ENCODE peak calls at places on chromosomes 12 and 14, in ten cellular contexts. One of them, this sample, is unnamed.

GRCh38 chr12:6452245-6452731 is 446 bp downstream of the TAPBPL start:
- DNase-seq in fibroblast of pulmonary artery: no peak
- DNase-seq in lower lobe of right lung: no peak
- DNase-seq in GM12865: peak
- DNase-seq in neural crest cell: no peak
- DNase-seq in AG10803: no peak
- DNase-seq in epithelial cell of esophagus: no peak
- DNase-seq in AG09309: no peak
- DNase-seq in GM10248: no peak
- DNase-seq in astrocyte of the spinal cord: no peak
- DNase-seq in this sample: no peak

GRCh38 chr12:124862768-124863408 is 776 bp downstream of the SCARB1 start:
- DNase-seq in fibroblast of pulmonary artery: peak
- DNase-seq in lower lobe of right lung: no peak
- DNase-seq in GM12865: peak
- DNase-seq in neural crest cell: no peak
- DNase-seq in AG10803: peak
- DNase-seq in epithelial cell of esophagus: peak
- DNase-seq in AG09309: no peak
- DNase-seq in GM10248: peak
- DNase-seq in astrocyte of the spinal cord: no peak
- DNase-seq in this sample: peak

GRCh38 chr14:73283592-73284379 is 46.5 kb downstream of the PAPLN start:
- DNase-seq in fibroblast of pulmonary artery: peak
- DNase-seq in lower lobe of right lung: no peak
- DNase-seq in GM12865: no peak
- DNase-seq in neural crest cell: no peak
- DNase-seq in AG10803: peak
- DNase-seq in epithelial cell of esophagus: peak
- DNase-seq in AG09309: no peak
- DNase-seq in GM10248: no peak
- DNase-seq in astrocyte of the spinal cord: peak
- DNase-seq in this sample: peak

GRCh38 chr14:85562630-85563029 is 32.7 kb downstream of the FLRT2 start:
- DNase-seq in fibroblast of pulmonary artery: no peak
- DNase-seq in lower lobe of right lung: no peak
- DNase-seq in GM12865: no peak
- DNase-seq in neural crest cell: no peak
- DNase-seq in AG10803: no peak
- DNase-seq in epithelial cell of esophagus: no peak
- DNase-seq in AG09309: no peak
- DNase-seq in GM10248: no peak
- DNase-seq in astrocyte of the spinal cord: no peak
- DNase-seq in this sample: no peak

GRCh38 chr12:19014243-19014642 is 115.3 kb upstream of the PLEKHA5 start:
- DNase-seq in fibroblast of pulmonary artery: peak
- DNase-seq in lower lobe of right lung: no peak
- DNase-seq in GM12865: no peak
- DNase-seq in neural crest cell: no peak
- DNase-seq in AG10803: peak
- DNase-seq in epithelial cell of esophagus: no peak
- DNase-seq in AG09309: no peak
- DNase-seq in GM10248: no peak
- DNase-seq in astrocyte of the spinal cord: peak
- DNase-seq in this sample: no peak

GRCh38 chr14:75989134-75989533 is 3.6 kb downstream of the IFT43 start:
- DNase-seq in fibroblast of pulmonary artery: peak
- DNase-seq in lower lobe of right lung: no peak
- DNase-seq in GM12865: no peak
- DNase-seq in neural crest cell: no peak
- DNase-seq in AG10803: peak
- DNase-seq in epithelial cell of esophagus: no peak
- DNase-seq in AG09309: peak
- DNase-seq in GM10248: no peak
- DNase-seq in astrocyte of the spinal cord: peak
- DNase-seq in this sample: no peak

GRCh38 chr12:131915774-131916173 is 13.3 kb upstream of the PUS1 start:
- DNase-seq in fibroblast of pulmonary artery: no peak
- DNase-seq in lower lobe of right lung: no peak
- DNase-seq in GM12865: no peak
- DNase-seq in neural crest cell: no peak
- DNase-seq in AG10803: no peak
- DNase-seq in epithelial cell of esophagus: no peak
- DNase-seq in AG09309: no peak
- DNase-seq in GM10248: no peak
- DNase-seq in astrocyte of the spinal cord: no peak
- DNase-seq in this sample: no peak

GRCh38 chr12:120013659-120014380 is 24.8 kb downstream of the BICDL1 start:
- DNase-seq in fibroblast of pulmonary artery: no peak
- DNase-seq in lower lobe of right lung: no peak
- DNase-seq in GM12865: peak
- DNase-seq in neural crest cell: no peak
- DNase-seq in AG10803: no peak
- DNase-seq in epithelial cell of esophagus: peak
- DNase-seq in AG09309: no peak
- DNase-seq in GM10248: peak
- DNase-seq in astrocyte of the spinal cord: no peak
- DNase-seq in this sample: no peak

GRCh38 chr12:117363953-117364486 is 2.6 kb upstream of the NOS1 start:
- DNase-seq in fibroblast of pulmonary artery: no peak
- DNase-seq in lower lobe of right lung: no peak
- DNase-seq in GM12865: no peak
- DNase-seq in neural crest cell: no peak
- DNase-seq in AG10803: no peak
- DNase-seq in epithelial cell of esophagus: no peak
- DNase-seq in AG09309: no peak
- DNase-seq in GM10248: no peak
- DNase-seq in astrocyte of the spinal cord: no peak
- DNase-seq in this sample: no peak

GRCh38 chr12:108828774-108829173 is 28.6 kb downstream of the SSH1 start:
- DNase-seq in fibroblast of pulmonary artery: peak
- DNase-seq in lower lobe of right lung: peak
- DNase-seq in GM12865: no peak
- DNase-seq in neural crest cell: no peak
- DNase-seq in AG10803: peak
- DNase-seq in epithelial cell of esophagus: peak
- DNase-seq in AG09309: peak
- DNase-seq in GM10248: no peak
- DNase-seq in astrocyte of the spinal cord: peak
- DNase-seq in this sample: peak

GRCh38 chr12:102548543-102548942 is 68.2 kb upstream of the IGF1 start:
- DNase-seq in fibroblast of pulmonary artery: no peak
- DNase-seq in lower lobe of right lung: no peak
- DNase-seq in GM12865: no peak
- DNase-seq in neural crest cell: no peak
- DNase-seq in AG10803: peak
- DNase-seq in epithelial cell of esophagus: no peak
- DNase-seq in AG09309: no peak
- DNase-seq in GM10248: no peak
- DNase-seq in astrocyte of the spinal cord: no peak
- DNase-seq in this sample: no peak

GRCh38 chr14:61561144-61561543 is 134.2 kb upstream of the HIF1A start:
- DNase-seq in fibroblast of pulmonary artery: peak
- DNase-seq in lower lobe of right lung: no peak
- DNase-seq in GM12865: no peak
- DNase-seq in neural crest cell: no peak
- DNase-seq in AG10803: peak
- DNase-seq in epithelial cell of esophagus: peak
- DNase-seq in AG09309: no peak
- DNase-seq in GM10248: no peak
- DNase-seq in astrocyte of the spinal cord: no peak
- DNase-seq in this sample: peak

GRCh38 chr14:58488550-58488949 is 61.0 kb downstream of the KIAA0586 start:
- DNase-seq in fibroblast of pulmonary artery: peak
- DNase-seq in lower lobe of right lung: no peak
- DNase-seq in GM12865: peak
- DNase-seq in neural crest cell: no peak
- DNase-seq in AG10803: peak
- DNase-seq in epithelial cell of esophagus: peak
- DNase-seq in AG09309: no peak
- DNase-seq in GM10248: no peak
- DNase-seq in astrocyte of the spinal cord: peak
- DNase-seq in this sample: no peak

DNA sequence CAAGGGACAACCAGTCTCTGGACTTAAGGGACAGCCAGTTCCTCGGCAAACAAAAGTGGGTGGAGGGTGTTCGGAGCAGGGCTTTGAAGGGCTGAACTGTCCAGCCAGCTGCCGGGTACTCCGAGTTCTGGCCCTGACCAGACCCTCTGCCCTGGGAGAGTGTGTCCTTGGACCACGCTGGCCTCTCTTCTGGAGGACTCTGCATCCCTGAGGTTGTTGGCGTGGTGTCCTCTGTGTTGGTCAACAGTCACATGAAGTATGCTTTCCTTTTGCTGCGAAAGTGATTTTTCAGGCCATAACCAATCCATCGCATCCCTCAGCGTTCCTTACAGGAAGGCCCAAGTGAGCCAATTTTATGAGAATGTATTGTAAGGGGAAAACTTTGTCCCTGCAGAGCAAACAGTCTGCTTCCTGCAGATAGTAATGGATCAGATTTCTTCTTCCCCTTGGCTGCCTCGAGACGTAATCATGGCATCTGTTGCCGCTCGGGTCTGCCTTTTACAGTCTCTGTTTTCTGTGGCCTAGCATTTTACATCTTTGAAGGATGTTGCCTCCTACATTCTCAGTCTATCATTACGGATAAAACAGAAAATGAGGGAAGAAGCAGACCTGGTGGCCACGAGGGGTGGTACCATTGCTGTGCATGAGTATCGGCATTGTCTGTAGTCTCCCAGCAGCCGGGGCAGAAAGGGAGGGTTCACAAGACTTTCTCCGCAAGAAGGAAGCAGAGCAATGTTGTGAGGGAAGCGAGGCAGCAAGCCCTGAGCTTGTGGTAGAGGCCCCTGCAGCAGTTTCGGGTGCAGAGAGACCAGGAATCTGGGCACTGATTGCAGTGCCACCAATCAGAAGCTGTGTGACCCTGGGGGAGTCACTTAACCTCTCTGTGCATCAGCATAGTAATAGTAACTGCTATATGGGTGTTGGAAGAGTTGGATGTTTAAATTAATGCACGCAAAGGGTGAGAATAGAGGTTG is 47.4 kb downstream of the SMIM41 start:
- DNase-seq in fibroblast of pulmonary artery: peak
- DNase-seq in lower lobe of right lung: no peak
- DNase-seq in GM12865: no peak
- DNase-seq in neural crest cell: no peak
- DNase-seq in AG10803: no peak
- DNase-seq in epithelial cell of esophagus: no peak
- DNase-seq in AG09309: no peak
- DNase-seq in GM10248: no peak
- DNase-seq in astrocyte of the spinal cord: no peak
- DNase-seq in this sample: no peak
- TF ChIP-seq CTCF in fibroblast of pulmonary artery: no peak
- TF ChIP-seq CTCF in lower lobe of right lung: no peak
- TF ChIP-seq CTCF in GM12865: no peak
- TF ChIP-seq CTCF in neural crest cell: no peak
- TF ChIP-seq CTCF in AG10803: no peak
- TF ChIP-seq CTCF in epithelial cell of esophagus: no peak
- TF ChIP-seq CTCF in AG09309: no peak
- TF ChIP-seq CTCF in GM10248: no peak
- TF ChIP-seq CTCF in astrocyte of the spinal cord: no peak
- TF ChIP-seq CTCF in this sample: no peak

DNA sequence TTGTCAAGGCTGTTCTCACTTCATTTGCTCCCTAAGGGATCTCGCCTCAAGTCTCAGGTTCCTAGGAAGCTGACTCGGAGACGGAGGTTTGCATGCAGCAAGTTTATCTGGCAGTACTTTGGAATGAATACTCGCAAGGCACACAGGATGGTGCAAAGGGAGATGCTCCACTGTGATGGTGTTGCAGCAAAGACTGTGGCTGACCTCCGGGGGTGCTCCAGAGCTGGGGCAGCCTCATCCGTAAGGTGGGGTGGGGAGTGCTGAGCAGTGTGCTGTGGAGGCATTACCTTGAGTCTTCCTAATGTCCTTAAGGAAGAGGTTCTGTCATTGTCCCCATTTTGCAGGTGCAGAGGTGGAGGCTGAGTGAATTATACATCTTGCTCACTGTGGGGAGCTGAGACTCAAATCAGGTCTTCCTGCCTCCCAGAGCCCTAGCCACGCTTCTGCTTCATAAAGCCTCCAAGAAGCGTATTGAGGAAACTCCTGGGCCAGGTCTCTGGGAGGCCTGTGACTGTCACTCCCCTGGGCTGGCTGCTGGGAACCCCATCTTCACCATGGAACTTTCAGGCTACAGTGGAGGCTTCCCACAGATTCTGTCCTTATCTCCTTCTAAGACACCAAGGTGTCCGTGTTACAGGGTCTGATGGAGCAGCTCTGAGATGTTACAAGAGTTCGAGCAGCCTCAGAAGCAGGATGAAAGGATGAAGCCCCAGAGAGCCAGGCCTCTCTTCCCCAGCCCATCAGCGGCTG is 39.5 kb downstream of the GALNT16 start:
- DNase-seq in fibroblast of pulmonary artery: no peak
- DNase-seq in lower lobe of right lung: no peak
- DNase-seq in GM12865: peak
- DNase-seq in neural crest cell: no peak
- DNase-seq in AG10803: no peak
- DNase-seq in epithelial cell of esophagus: no peak
- DNase-seq in AG09309: no peak
- DNase-seq in GM10248: no peak
- DNase-seq in astrocyte of the spinal cord: no peak
- DNase-seq in this sample: no peak
- TF ChIP-seq CTCF in fibroblast of pulmonary artery: peak
- TF ChIP-seq CTCF in lower lobe of right lung: no peak
- TF ChIP-seq CTCF in GM12865: peak
- TF ChIP-seq CTCF in neural crest cell: no peak
- TF ChIP-seq CTCF in AG10803: peak
- TF ChIP-seq CTCF in epithelial cell of esophagus: peak
- TF ChIP-seq CTCF in AG09309: peak
- TF ChIP-seq CTCF in GM10248: peak
- TF ChIP-seq CTCF in astrocyte of the spinal cord: peak
- TF ChIP-seq CTCF in this sample: no peak

GRCh38 chr12:34626363-34627157 is 604.3 kb downstream of the ALG10 start:
- DNase-seq in fibroblast of pulmonary artery: no peak
- DNase-seq in lower lobe of right lung: no peak
- DNase-seq in GM12865: no peak
- DNase-seq in neural crest cell: no peak
- DNase-seq in AG10803: no peak
- DNase-seq in epithelial cell of esophagus: no peak
- DNase-seq in AG09309: no peak
- DNase-seq in GM10248: no peak
- DNase-seq in astrocyte of the spinal cord: no peak
- DNase-seq in this sample: no peak

GRCh38 chr12:34625116-34625515 is 602.8 kb downstream of the ALG10 start:
- DNase-seq in fibroblast of pulmonary artery: no peak
- DNase-seq in lower lobe of right lung: no peak
- DNase-seq in GM12865: peak
- DNase-seq in neural crest cell: no peak
- DNase-seq in AG10803: peak
- DNase-seq in epithelial cell of esophagus: peak
- DNase-seq in AG09309: no peak
- DNase-seq in GM10248: no peak
- DNase-seq in astrocyte of the spinal cord: no peak
- DNase-seq in this sample: no peak
- TF ChIP-seq CTCF in fibroblast of pulmonary artery: no peak
- TF ChIP-seq CTCF in lower lobe of right lung: peak
- TF ChIP-seq CTCF in GM12865: peak
- TF ChIP-seq CTCF in neural crest cell: peak
- TF ChIP-seq CTCF in AG10803: no peak
- TF ChIP-seq CTCF in epithelial cell of esophagus: no peak
- TF ChIP-seq CTCF in AG09309: peak
- TF ChIP-seq CTCF in GM10248: peak
- TF ChIP-seq CTCF in astrocyte of the spinal cord: no peak
- TF ChIP-seq CTCF in this sample: peak

GRCh38 chr14:64159588-64159987 is 134.6 kb downstream of the ESR2 start:
- DNase-seq in fibroblast of pulmonary artery: no peak
- DNase-seq in lower lobe of right lung: no peak
- DNase-seq in GM12865: no peak
- DNase-seq in neural crest cell: no peak
- DNase-seq in AG10803: no peak
- DNase-seq in epithelial cell of esophagus: no peak
- DNase-seq in AG09309: no peak
- DNase-seq in GM10248: no peak
- DNase-seq in astrocyte of the spinal cord: no peak
- DNase-seq in this sample: no peak
- TF ChIP-seq CTCF in fibroblast of pulmonary artery: no peak
- TF ChIP-seq CTCF in lower lobe of right lung: no peak
- TF ChIP-seq CTCF in GM12865: peak
- TF ChIP-seq CTCF in neural crest cell: no peak
- TF ChIP-seq CTCF in AG10803: no peak
- TF ChIP-seq CTCF in epithelial cell of esophagus: no peak
- TF ChIP-seq CTCF in AG09309: no peak
- TF ChIP-seq CTCF in GM10248: no peak
- TF ChIP-seq CTCF in astrocyte of the spinal cord: peak
- TF ChIP-seq CTCF in this sample: no peak

This sample was measured in HFFc6.